ENCODE peak calls at places on chromosomes 11 and 22, in ten cellular contexts. One of them, this sample, is unnamed.

GRCh38 chr22:20176421-20177060 is 25.7 kb upstream of the CCDC188 start:
- DNase-seq in IMR-90: no peak
- DNase-seq in psoas muscle: no peak
- DNase-seq in uterus: no peak
- DNase-seq in prostate gland: no peak
- DNase-seq in thoracic aorta: no peak
- DNase-seq in ovary: no peak
- DNase-seq in tibial nerve: no peak
- DNase-seq in right lobe of liver: no peak
- DNase-seq in tibial artery: no peak
- DNase-seq in this sample: no peak

GRCh38 chr11:44973634-44974401 is 23.1 kb upstream of the TP53I11 start:
- DNase-seq in IMR-90: no peak
- DNase-seq in psoas muscle: no peak
- DNase-seq in uterus: no peak
- DNase-seq in prostate gland: no peak
- DNase-seq in thoracic aorta: no peak
- DNase-seq in ovary: no peak
- DNase-seq in tibial nerve: no peak
- DNase-seq in right lobe of liver: no peak
- DNase-seq in tibial artery: no peak
- DNase-seq in this sample: no peak

GRCh38 chr11:64742087-64742939 is 1.6 kb downstream of the RASGRP2 start:
- DNase-seq in IMR-90: no peak
- DNase-seq in psoas muscle: no peak
- DNase-seq in uterus: peak; percentile 32
- DNase-seq in prostate gland: no peak
- DNase-seq in thoracic aorta: no peak
- DNase-seq in ovary: no peak
- DNase-seq in tibial nerve: no peak
- DNase-seq in right lobe of liver: peak; percentile 56
- DNase-seq in tibial artery: no peak
- DNase-seq in this sample: no peak

GRCh38 chr11:93468286-93468685 is 74.9 kb downstream of the SMCO4 start:
- DNase-seq in IMR-90: no peak
- DNase-seq in psoas muscle: no peak
- DNase-seq in uterus: no peak
- DNase-seq in prostate gland: no peak
- DNase-seq in thoracic aorta: no peak
- DNase-seq in ovary: no peak
- DNase-seq in tibial nerve: no peak
- DNase-seq in right lobe of liver: no peak
- DNase-seq in tibial artery: no peak
- DNase-seq in this sample: no peak

GRCh38 chr11:6742260-6742659 is 29.5 kb downstream of the OR2AG2 start:
- DNase-seq in IMR-90: no peak
- DNase-seq in psoas muscle: no peak
- DNase-seq in uterus: no peak
- DNase-seq in prostate gland: no peak
- DNase-seq in thoracic aorta: no peak
- DNase-seq in ovary: no peak
- DNase-seq in tibial nerve: no peak
- DNase-seq in right lobe of liver: no peak
- DNase-seq in tibial artery: no peak
- DNase-seq in this sample: no peak

GRCh38 chr11:30533445-30533947 is 52.7 kb downstream of the MPPED2 start:
- DNase-seq in IMR-90: no peak
- DNase-seq in psoas muscle: no peak
- DNase-seq in uterus: no peak
- DNase-seq in prostate gland: no peak
- DNase-seq in thoracic aorta: no peak
- DNase-seq in ovary: no peak
- DNase-seq in tibial nerve: no peak
- DNase-seq in right lobe of liver: no peak
- DNase-seq in tibial artery: no peak
- DNase-seq in this sample: no peak

GRCh38 chr11:105632316-105632715 is 22.4 kb downstream of the GRIA4 start:
- DNase-seq in IMR-90: no peak
- DNase-seq in psoas muscle: no peak
- DNase-seq in uterus: no peak
- DNase-seq in prostate gland: no peak
- DNase-seq in thoracic aorta: no peak
- DNase-seq in ovary: no peak
- DNase-seq in tibial nerve: no peak
- DNase-seq in right lobe of liver: no peak
- DNase-seq in tibial artery: no peak
- DNase-seq in this sample: no peak

GRCh38 chr11:128089962-128090361 is 497.4 kb downstream of the ETS1 start:
- DNase-seq in IMR-90: no peak
- DNase-seq in psoas muscle: no peak
- DNase-seq in uterus: no peak
- DNase-seq in prostate gland: no peak
- DNase-seq in thoracic aorta: no peak
- DNase-seq in ovary: no peak
- DNase-seq in tibial nerve: no peak
- DNase-seq in right lobe of liver: no peak
- DNase-seq in tibial artery: no peak
- DNase-seq in this sample: no peak

GRCh38 chr11:83241291-83241946 is 44.7 kb downstream of the CCDC90B start:
- DNase-seq in IMR-90: peak; percentile 77
- DNase-seq in psoas muscle: no peak
- DNase-seq in uterus: peak; percentile 37
- DNase-seq in prostate gland: peak; percentile 52
- DNase-seq in thoracic aorta: no peak
- DNase-seq in ovary: peak; percentile 49
- DNase-seq in tibial nerve: peak; percentile 67
- DNase-seq in right lobe of liver: peak; percentile 28
- DNase-seq in tibial artery: peak; percentile 45
- DNase-seq in this sample: peak; percentile 20

GRCh38 chr22:31045900-31046587 is 35.1 kb upstream of the SMTN start:
- DNase-seq in IMR-90: no peak
- DNase-seq in psoas muscle: no peak
- DNase-seq in uterus: no peak
- DNase-seq in prostate gland: no peak
- DNase-seq in thoracic aorta: no peak
- DNase-seq in ovary: peak; percentile 36
- DNase-seq in tibial nerve: no peak
- DNase-seq in right lobe of liver: no peak
- DNase-seq in tibial artery: no peak
- DNase-seq in this sample: no peak
- H3K27ac ChIP-seq in IMR-90: no peak overlapping the region
- H3K27ac ChIP-seq in psoas muscle: peak overlapping the region; percentile 65
- H3K27ac ChIP-seq in uterus: peak overlapping the region; percentile 90
- H3K27ac ChIP-seq in prostate gland: peak overlapping the region; percentile 2
- H3K27ac ChIP-seq in thoracic aorta: peak overlapping the region; percentile 11
- H3K27ac ChIP-seq in ovary: peak overlapping the region; percentile 25
- H3K27ac ChIP-seq in tibial nerve: peak overlapping the region; percentile 60
- H3K27ac ChIP-seq in right lobe of liver: peak overlapping the region; percentile 47
- H3K27ac ChIP-seq in tibial artery: peak overlapping the region; percentile 80
- H3K27ac ChIP-seq in this sample: no peak overlapping the region

GRCh38 chr22:46357186-46357500 is 21.6 kb downstream of the TRMU start:
- DNase-seq in IMR-90: no peak
- DNase-seq in psoas muscle: no peak
- DNase-seq in uterus: no peak
- DNase-seq in prostate gland: no peak
- DNase-seq in thoracic aorta: no peak
- DNase-seq in ovary: no peak
- DNase-seq in tibial nerve: no peak
- DNase-seq in right lobe of liver: no peak
- DNase-seq in tibial artery: no peak
- DNase-seq in this sample: no peak
- TF ChIP-seq CTCF in IMR-90: no peak
- TF ChIP-seq CTCF in psoas muscle: no peak
- TF ChIP-seq CTCF in uterus: no peak
- TF ChIP-seq CTCF in prostate gland: no peak
- TF ChIP-seq CTCF in thoracic aorta: no peak
- TF ChIP-seq CTCF in ovary: no peak
- TF ChIP-seq CTCF in tibial nerve: no peak
- TF ChIP-seq CTCF in right lobe of liver: no peak
- TF ChIP-seq CTCF in tibial artery: no peak
- TF ChIP-seq CTCF in this sample: no peak

GRCh38 chr11:66335531-66336233 is 552 bp downstream of the RIN1 start:
- DNase-seq in IMR-90: peak; percentile 59
- DNase-seq in psoas muscle: peak; percentile 47
- DNase-seq in uterus: peak; percentile 44
- DNase-seq in prostate gland: no peak
- DNase-seq in thoracic aorta: no peak
- DNase-seq in ovary: no peak
- DNase-seq in tibial nerve: no peak
- DNase-seq in right lobe of liver: no peak
- DNase-seq in tibial artery: peak; percentile 24
- DNase-seq in this sample: no peak
- H3K27ac ChIP-seq in IMR-90: peak overlapping the region; percentile 89
- H3K27ac ChIP-seq in psoas muscle: peak overlapping the region; percentile 89
- H3K27ac ChIP-seq in uterus: peak overlapping the region; percentile 78
- H3K27ac ChIP-seq in prostate gland: peak overlapping the region; percentile 61
- H3K27ac ChIP-seq in thoracic aorta: peak overlapping the region; percentile 55
- H3K27ac ChIP-seq in ovary: no peak overlapping the region
- H3K27ac ChIP-seq in tibial nerve: peak overlapping the region; percentile 76
- H3K27ac ChIP-seq in right lobe of liver: peak overlapping the region; percentile 60
- H3K27ac ChIP-seq in tibial artery: peak overlapping the region; percentile 72
- H3K27ac ChIP-seq in this sample: peak overlapping the region; percentile 97

DNA sequence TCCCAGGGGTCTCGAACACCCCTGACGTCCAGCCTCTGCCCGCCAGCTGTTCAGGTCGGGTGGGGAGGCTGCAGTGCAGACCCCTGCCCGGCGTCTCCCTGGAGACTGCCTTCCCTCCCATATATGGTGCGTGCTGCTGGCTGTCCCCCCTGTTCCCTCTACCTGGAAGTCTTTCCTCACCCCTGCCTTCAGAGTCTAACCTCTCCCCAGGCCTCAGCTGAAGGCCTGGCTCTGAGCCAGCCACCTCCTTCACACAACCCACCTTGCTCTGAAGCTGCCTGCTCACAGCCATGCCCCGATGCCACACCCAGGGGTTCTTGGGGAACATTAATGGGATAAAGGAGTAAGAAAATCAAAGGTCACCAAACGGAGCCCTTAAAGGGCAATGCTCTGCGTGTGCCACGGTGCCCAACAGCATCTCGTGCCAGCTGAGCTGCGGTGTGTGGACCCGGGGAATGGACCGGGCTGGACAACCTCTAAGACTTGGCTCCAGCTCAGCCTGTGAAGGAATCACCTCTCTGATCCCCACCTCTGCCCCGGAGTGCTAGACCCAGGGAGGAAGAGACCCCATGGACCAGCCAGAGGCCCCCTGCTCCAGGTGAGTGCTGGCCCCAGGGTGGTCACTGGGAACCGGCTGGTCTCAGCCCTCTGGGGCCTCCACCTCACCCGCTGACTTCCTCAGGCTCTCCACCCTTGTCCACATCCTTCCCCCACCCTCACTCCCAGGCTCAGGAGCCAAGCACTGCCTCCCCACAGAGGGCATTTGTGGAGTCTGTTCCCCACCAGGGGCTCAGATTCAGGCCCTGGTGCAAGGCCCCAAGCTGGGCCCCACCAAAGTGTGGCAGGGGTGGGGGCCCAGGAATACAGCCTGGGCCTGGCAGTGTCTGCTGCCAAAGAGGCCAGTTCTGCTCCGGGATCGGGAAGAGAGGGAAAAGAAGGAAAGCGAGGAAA is at the start of gene NLRP6:
- DNase-seq in IMR-90: no peak
- DNase-seq in psoas muscle: no peak
- DNase-seq in uterus: no peak
- DNase-seq in prostate gland: no peak
- DNase-seq in thoracic aorta: no peak
- DNase-seq in ovary: no peak
- DNase-seq in tibial nerve: no peak
- DNase-seq in right lobe of liver: no peak
- DNase-seq in tibial artery: no peak
- DNase-seq in this sample: no peak
- TF ChIP-seq CTCF in IMR-90: no peak
- TF ChIP-seq CTCF in psoas muscle: no peak
- TF ChIP-seq CTCF in uterus: no peak
- TF ChIP-seq CTCF in prostate gland: no peak
- TF ChIP-seq CTCF in thoracic aorta: no peak
- TF ChIP-seq CTCF in ovary: no peak
- TF ChIP-seq CTCF in tibial nerve: no peak
- TF ChIP-seq CTCF in right lobe of liver: no peak
- TF ChIP-seq CTCF in tibial artery: no peak
- TF ChIP-seq CTCF in this sample: no peak

DNA sequence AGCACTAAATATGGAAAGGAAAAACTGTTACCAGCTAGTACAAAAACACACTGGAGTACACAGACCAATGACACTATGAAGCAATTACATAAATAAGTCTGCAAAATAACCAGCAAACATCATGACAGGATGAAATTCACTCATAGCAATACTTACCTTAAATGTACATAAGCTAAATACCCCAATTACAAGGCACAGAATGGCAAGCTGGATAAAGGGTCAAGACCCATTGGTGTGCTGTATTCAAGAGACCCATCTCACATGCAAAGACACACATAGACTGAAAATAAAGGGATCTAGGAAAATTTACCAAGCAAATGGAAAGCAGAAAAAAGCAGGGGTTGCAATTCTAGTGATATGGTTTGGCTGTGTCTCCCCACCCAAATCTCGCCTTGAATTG is 44.0 kb upstream of the CALCA start:
- DNase-seq in IMR-90: no peak
- DNase-seq in psoas muscle: no peak
- DNase-seq in uterus: no peak
- DNase-seq in prostate gland: no peak
- DNase-seq in thoracic aorta: no peak
- DNase-seq in ovary: no peak
- DNase-seq in tibial nerve: no peak
- DNase-seq in right lobe of liver: no peak
- DNase-seq in tibial artery: no peak
- DNase-seq in this sample: no peak
- H3K27ac ChIP-seq in IMR-90: no peak overlapping the region
- H3K27ac ChIP-seq in psoas muscle: no peak overlapping the region
- H3K27ac ChIP-seq in uterus: no peak overlapping the region
- H3K27ac ChIP-seq in prostate gland: no peak overlapping the region
- H3K27ac ChIP-seq in thoracic aorta: no peak overlapping the region
- H3K27ac ChIP-seq in ovary: no peak overlapping the region
- H3K27ac ChIP-seq in tibial nerve: no peak overlapping the region
- H3K27ac ChIP-seq in right lobe of liver: no peak overlapping the region
- H3K27ac ChIP-seq in tibial artery: no peak overlapping the region
- H3K27ac ChIP-seq in this sample: no peak overlapping the region

DNA sequence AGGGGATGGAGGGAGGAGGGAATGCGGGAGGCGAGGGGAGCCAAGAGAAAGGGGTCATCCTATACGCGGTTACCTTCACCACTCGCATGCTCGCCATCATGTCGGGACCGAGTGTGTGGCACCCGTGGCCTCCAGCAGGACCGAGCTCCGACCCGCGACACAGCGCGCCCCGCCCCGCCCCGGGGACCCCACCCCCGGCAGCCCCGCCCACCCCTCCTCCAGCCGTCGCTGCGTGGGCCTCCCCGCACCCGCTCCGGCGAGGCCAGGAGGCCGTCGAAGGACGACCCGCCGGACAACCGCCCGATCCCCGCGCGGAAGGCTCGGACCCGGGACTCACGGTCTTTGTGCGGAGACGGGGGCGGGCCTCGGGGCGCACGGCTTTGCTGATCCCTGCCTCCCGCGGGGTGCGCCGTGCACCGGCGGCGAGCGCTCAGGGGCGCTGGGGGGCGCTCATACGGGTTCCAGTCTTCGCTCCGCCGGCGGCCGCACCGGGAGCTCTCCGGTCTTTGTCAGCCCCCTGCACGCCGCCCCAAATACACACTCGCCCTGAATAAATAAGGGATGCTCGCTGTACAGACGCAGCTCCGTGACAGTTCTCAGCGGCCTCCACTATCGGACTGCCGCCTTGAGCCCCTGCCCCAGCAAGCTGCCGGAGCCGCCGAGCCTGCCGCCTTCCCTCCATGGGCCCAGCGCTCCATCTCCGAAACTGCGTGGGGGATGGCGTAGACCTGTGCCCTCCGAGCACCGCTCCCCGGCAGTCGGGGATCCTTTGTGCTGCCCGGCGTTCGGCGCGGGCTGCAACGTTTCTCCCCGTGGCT is at the start of gene UBE2L6:
- DNase-seq in IMR-90: no peak
- DNase-seq in psoas muscle: peak; percentile 50
- DNase-seq in uterus: peak; percentile 67
- DNase-seq in prostate gland: peak; percentile 70
- DNase-seq in thoracic aorta: peak; percentile 19
- DNase-seq in ovary: peak; percentile 64
- DNase-seq in tibial nerve: peak; percentile 40
- DNase-seq in right lobe of liver: peak; percentile 85
- DNase-seq in tibial artery: peak; percentile 33
- DNase-seq in this sample: no peak
- TF ChIP-seq CTCF in IMR-90: peak; percentile 39
- TF ChIP-seq CTCF in psoas muscle: no peak
- TF ChIP-seq CTCF in uterus: peak; percentile 98
- TF ChIP-seq CTCF in prostate gland: no peak
- TF ChIP-seq CTCF in thoracic aorta: no peak
- TF ChIP-seq CTCF in ovary: peak; percentile 93
- TF ChIP-seq CTCF in tibial nerve: peak; percentile 88
- TF ChIP-seq CTCF in right lobe of liver: peak; percentile 88
- TF ChIP-seq CTCF in tibial artery: no peak
- TF ChIP-seq CTCF in this sample: no peak